ENCODE peak calls at places on chromosome 9, in four cellular contexts. E is heart right ventricle, X is SJSA1, G is psoas muscle. N is an unnamed sample.

GRCh38 chr9:108855888-108856287 is at the start of gene ACTL7B:
- DNase-seq in E (no peak), X (no peak), G (no peak), N (no peak)

GRCh38 chr9:135907446-135908333 is at the start of gene CAMSAP1:
- DNase-seq in E (peak; percentile 96), X (peak; percentile 66), G (peak; percentile 93), N (peak; percentile 91)

GRCh38 chr9:129270205-129270604 is 92.1 kb upstream of the IER5L start:
- DNase-seq in E (no peak), X (no peak), G (no peak), N (no peak)

GRCh38 chr9:99778308-99778707 is 43.4 kb upstream of the NR4A3 start:
- DNase-seq in E (no peak), X (no peak), G (no peak), N (no peak)

GRCh38 chr9:111427186-111427585 is 57.0 kb downstream of the ECPAS start:
- DNase-seq in E (no peak), X (peak; percentile 22), G (no peak), N (no peak)

GRCh38 chr9:90835206-90835605 is 33.6 kb downstream of the SYK start:
- DNase-seq in E (no peak), X (no peak), G (no peak), N (peak; percentile 45)

GRCh38 chr9:38720083-38720755 is at the start of gene FAM240B:
- DNase-seq in E (no peak), X (no peak), G (no peak), N (no peak)

GRCh38 chr9:107068581-107068980 is 205.6 kb downstream of the ZNF462 start:
- DNase-seq in E (no peak), X (no peak), G (no peak), N (no peak)

GRCh38 chr9:90025816-90026215 is 421.0 kb downstream of the GADD45G start:
- DNase-seq in E (no peak), X (no peak), G (no peak), N (no peak)

GRCh38 chr9:5511476-5511875 is 1.1 kb downstream of the PDCD1LG2 start:
- DNase-seq in E (no peak), X (no peak), G (no peak), N (no peak)
- H3K4me3 ChIP-seq in E (peak overlapping the region; percentile 47), X (peak overlapping the region; percentile 35), G (peak overlapping the region; percentile 55), N (no peak overlapping the region)

GRCh38 chr9:130319300-130319699 is 53.7 kb downstream of the HMCN2 start:
- DNase-seq in E (no peak), X (no peak), G (no peak), N (no peak)
- H3K27me3 ChIP-seq in E (peaks cover 16% of the 10 kb centered on the region), X (no peaks in the 10 kb centered on the region), G (peaks cover 80% of the 10 kb centered on the region), N (no peaks in the 10 kb centered on the region)

GRCh38 chr9:88197781-88198345 is 59.6 kb upstream of the SPATA31C2 start:
- DNase-seq in E (no peak), X (peak; percentile 92), G (no peak), N (no peak)
- H3K4me3 ChIP-seq in E (no peak overlapping the region), X (peak overlapping the region; percentile 16), G (peak overlapping the region; percentile 36), N (no peak overlapping the region)

GRCh38 chr9:133704711-133705181 is 33.4 kb downstream of the SARDH start:
- DNase-seq in E (no peak), X (no peak), G (peak; percentile 5), N (no peak)
- H3K27me3 ChIP-seq in E (peaks cover 34% of the 10 kb centered on the region), X (no peaks in the 10 kb centered on the region), G (peaks cover 40% of the 10 kb centered on the region), N (no peaks in the 10 kb centered on the region)

GRCh38 chr9:120635011-120635410 is 55.0 kb upstream of the CDK5RAP2 start:
- DNase-seq in E (no peak), X (no peak), G (no peak), N (no peak)
- H3K4me3 ChIP-seq in E (no peak overlapping the region), X (no peak overlapping the region), G (no peak overlapping the region), N (no peak overlapping the region)

N was measured in lung.